ENCODE peak calls at places on chromosomes 7 and 10, in eight cellular contexts. B is tibial artery, P is GM23338, O is GM20000, A is astrocyte of the spinal cord, N is H9, C is GM12865, H is fibroblast of lung. W is an unnamed sample.

GRCh38 chr7:37000514-37000913 is 276.2 kb upstream of the AOAH start:
- DNase-seq in B (no peak), P (no peak), O (no peak), N (no peak), H (no peak), A (no peak), C (no peak), W (no peak)

GRCh38 chr7:35593896-35594295 is 101.0 kb downstream of the HERPUD2 start:
- DNase-seq in B (no peak), C (peak), P (peak), A (no peak), O (peak), H (no peak), N (peak), W (no peak)

GRCh38 chr7:106108988-106109387 is 3.1 kb downstream of the SYPL1 start:
- DNase-seq in P (no peak), H (no peak), B (no peak), C (peak), N (no peak), A (no peak), O (peak), W (no peak)

GRCh38 chr7:38070718-38071117 is 107.3 kb upstream of the STARD3NL start:
- DNase-seq in C (peak), O (no peak), A (peak), B (no peak), N (peak), P (peak), H (peak), W (no peak)

GRCh38 chr7:80481196-80481884 is 30.5 kb downstream of the GNAT3 start:
- DNase-seq in N (no peak), H (peak), O (no peak), C (no peak), B (no peak), A (no peak), P (peak), W (no peak)

GRCh38 chr10:6083523-6084475 is 5.0 kb upstream of the RBM17 start:
- DNase-seq in O (no peak), B (no peak), H (peak), N (no peak), P (no peak), C (no peak), A (no peak), W (no peak)

GRCh38 chr7:116122972-116123595 is 87.3 kb upstream of the TES start:
- DNase-seq in C (peak), A (peak), B (no peak), P (peak), H (peak), O (peak), N (no peak), W (no peak)

GRCh38 chr7:44897299-44897698 is 12.0 kb upstream of the PURB start:
- DNase-seq in N (no peak), A (no peak), C (no peak), B (no peak), P (no peak), H (no peak), O (no peak), W (no peak)

GRCh38 chr7:82411732-82412131 is 31.8 kb downstream of the CACNA2D1 start:
- DNase-seq in O (no peak), A (no peak), C (no peak), H (no peak), B (no peak), N (no peak), P (no peak), W (no peak)

GRCh38 chr7:77450054-77450453 is 33.9 kb upstream of the GSAP start:
- DNase-seq in A (no peak), P (no peak), C (no peak), B (no peak), O (no peak), N (no peak), H (peak), W (no peak)

GRCh38 chr7:139340808-139341057 is 404 bp upstream of the FMC1 start:
- DNase-seq in B (no peak), H (no peak), A (no peak), N (no peak), P (no peak), C (no peak), O (no peak), W (no peak)

GRCh38 chr7:155477469-155477868 is 19.5 kb downstream of the EN2 start:
- DNase-seq in B (no peak), P (no peak), C (peak), N (no peak), A (no peak), O (no peak), H (no peak), W (no peak)

GRCh38 chr10:19819419-19820033 is 3.3 kb downstream of the PLXDC2 start:
- DNase-seq in O (peak), A (peak), B (peak), N (no peak), H (peak), C (peak), P (peak), W (no peak)

GRCh38 chr7:80823066-80823465 is 95.8 kb downstream of the SEMA3C start:
- DNase-seq in P (no peak), B (no peak), N (no peak), H (no peak), A (no peak), C (no peak), O (no peak), W (no peak)

GRCh38 chr7:13032524-13032923 is 345.1 kb downstream of the ARL4A start:
- DNase-seq in C (no peak), N (peak), A (peak), O (no peak), H (no peak), B (no peak), P (peak), W (no peak)

GRCh38 chr10:34187201-34187600 is 627.9 kb downstream of the PARD3 start:
- DNase-seq in B (no peak), H (peak), N (no peak), A (peak), O (no peak), C (no peak), P (no peak), W (no peak)

GRCh38 chr7:55526770-55527169 is 45.5 kb downstream of the VOPP1 start:
- DNase-seq in O (peak), N (peak), P (peak), B (no peak), H (no peak), A (no peak), C (no peak), W (no peak)

GRCh38 chr10:131577786-131578471 is 266.4 kb upstream of the TCERG1L start:
- DNase-seq in A (no peak), N (no peak), P (no peak), B (no peak), H (no peak), C (no peak), O (no peak), W (peak)

GRCh38 chr7:19772858-19773337 is 519 bp downstream of the TMEM196 start:
- DNase-seq in A (peak), N (peak), P (peak), B (peak), O (peak), H (peak), C (no peak), W (no peak)

GRCh38 chr10:88332526-88333265 is 250.4 kb downstream of the RNLS start:
- DNase-seq in C (no peak), N (no peak), O (no peak), P (no peak), B (no peak), A (no peak), H (no peak), W (no peak)

GRCh38 chr10:114703377-114704125 is 45.5 kb upstream of the ABLIM1 start:
- DNase-seq in O (peak), P (peak), A (peak), B (no peak), C (peak), H (no peak), N (no peak), W (no peak)

GRCh38 chr7:141158562-141158961 is 84.7 kb downstream of the TMEM178B start:
- DNase-seq in A (peak), O (no peak), N (peak), H (peak), P (no peak), B (peak), C (peak), W (no peak)

GRCh38 chr10:42933454-42934340 is 143.2 kb upstream of the RET start:
- DNase-seq in H (peak), P (peak), B (no peak), A (peak), C (no peak), O (no peak), N (peak), W (peak)

GRCh38 chr7:80498481-80499349 is 13.1 kb downstream of the GNAT3 start:
- DNase-seq in H (peak), P (no peak), B (no peak), A (peak), N (no peak), C (no peak), O (no peak), W (no peak)

GRCh38 chr7:151993977-151994676 is 31.3 kb upstream of the GALNT11 start:
- DNase-seq in P (peak), N (peak), C (peak), O (no peak), A (no peak), B (no peak), H (peak), W (no peak)

GRCh38 chr10:36172054-36172531 is 530.0 kb upstream of the FZD8 start:
- DNase-seq in N (no peak), B (no peak), C (no peak), A (peak), P (no peak), O (no peak), H (peak), W (no peak)

GRCh38 chr7:135645296-135645904 is 16.9 kb upstream of the STMP1 start:
- DNase-seq in O (peak), P (peak), B (no peak), H (peak), N (no peak), A (peak), C (peak), W (no peak)

GRCh38 chr10:22682237-22683192 is 31.9 kb downstream of the PIP4K2A start:
- DNase-seq in O (no peak), A (peak), C (peak), P (no peak), B (no peak), H (peak), N (no peak), W (no peak)

GRCh38 chr10:56537984-56538383 is 176.9 kb upstream of the ZWINT start:
- DNase-seq in A (peak), H (peak), N (no peak), O (no peak), B (no peak), C (no peak), P (no peak), W (no peak)

GRCh38 chr7:112160130-112160770 is 45.9 kb downstream of the DOCK4 start:
- DNase-seq in A (peak), O (no peak), C (no peak), H (peak), N (no peak), B (no peak), P (no peak), W (no peak)

GRCh38 chr10:6228010-6228511 is 25.3 kb downstream of the PFKFB3 start:
- DNase-seq in N (no peak), A (peak), P (no peak), C (no peak), O (no peak), B (no peak), H (peak), W (no peak)

GRCh38 chr10:14749051-14749809 is 25.5 kb downstream of the FAM107B start:
- DNase-seq in H (no peak), N (no peak), P (no peak), C (peak), B (no peak), A (no peak), O (no peak), W (no peak)

GRCh38 chr7:119905495-119905894 is 367.5 kb upstream of the KCND2 start:
- DNase-seq in P (no peak), C (no peak), H (no peak), O (no peak), B (no peak), A (no peak), N (no peak), W (no peak)

GRCh38 chr10:77605466-77605865 is 32.1 kb downstream of the KCNMA1 start:
- DNase-seq in H (no peak), P (peak), B (no peak), O (no peak), A (no peak), N (peak), C (no peak), W (no peak)

GRCh38 chr7:128114806-128115205 is 83.6 kb upstream of the LRRC4 start:
- DNase-seq in C (no peak), H (no peak), B (no peak), N (no peak), A (no peak), O (no peak), P (no peak), W (no peak)

GRCh38 chr7:41624818-41625217 is 78.1 kb downstream of the INHBA start:
- DNase-seq in B (no peak), P (no peak), H (peak), O (no peak), N (no peak), A (peak), C (no peak), W (no peak)

GRCh38 chr7:19249281-19249680 is 104.1 kb upstream of the FERD3L start:
- DNase-seq in O (no peak), N (no peak), A (peak), B (no peak), P (peak), H (peak), C (no peak), W (no peak)

GRCh38 chr7:76354516-76354915 is 4.3 kb downstream of the YWHAG start:
- DNase-seq in A (no peak), H (no peak), O (no peak), P (no peak), B (no peak), C (no peak), N (no peak), W (no peak)
- TF ChIP-seq CTCF in A (no peak), H (no peak), O (no peak), P (no peak), B (no peak), C (no peak), N (no peak), W (no peak)

DNA sequence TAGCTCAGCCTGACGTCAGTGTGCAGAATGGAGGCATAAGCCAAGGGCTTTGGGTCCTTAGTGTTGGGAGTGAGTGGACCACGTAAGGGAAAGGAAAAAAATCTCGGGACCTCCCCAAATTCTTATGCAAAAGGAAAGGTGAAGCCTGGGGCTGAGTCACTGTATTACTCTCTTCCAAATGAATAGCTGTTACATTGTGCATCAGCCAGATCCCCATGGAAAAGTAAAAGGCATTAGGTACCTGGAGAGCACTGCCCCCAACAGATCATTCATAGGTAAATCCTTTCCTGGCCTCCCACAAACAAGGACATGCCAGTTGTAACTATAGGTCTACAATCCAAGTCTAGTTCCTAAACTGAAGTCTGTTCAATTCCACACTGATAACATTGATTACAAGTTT is 170.5 kb downstream of the C1GALT1 start:
- DNase-seq in C (no peak), O (no peak), N (peak), P (peak), B (no peak), A (no peak), H (no peak), W (no peak)
- TF ChIP-seq CTCF in C (no peak), O (no peak), N (peak), P (peak), B (no peak), A (no peak), H (no peak), W (no peak)

GRCh38 chr7:75961194-75961593 is 33.2 kb downstream of the TMEM120A start:
- DNase-seq in A (no peak), N (no peak), O (no peak), H (no peak), C (no peak), B (no peak), P (peak), W (no peak)
- TF ChIP-seq CTCF in A (peak), N (peak), O (no peak), H (no peak), C (no peak), B (no peak), P (peak), W (peak)

DNA sequence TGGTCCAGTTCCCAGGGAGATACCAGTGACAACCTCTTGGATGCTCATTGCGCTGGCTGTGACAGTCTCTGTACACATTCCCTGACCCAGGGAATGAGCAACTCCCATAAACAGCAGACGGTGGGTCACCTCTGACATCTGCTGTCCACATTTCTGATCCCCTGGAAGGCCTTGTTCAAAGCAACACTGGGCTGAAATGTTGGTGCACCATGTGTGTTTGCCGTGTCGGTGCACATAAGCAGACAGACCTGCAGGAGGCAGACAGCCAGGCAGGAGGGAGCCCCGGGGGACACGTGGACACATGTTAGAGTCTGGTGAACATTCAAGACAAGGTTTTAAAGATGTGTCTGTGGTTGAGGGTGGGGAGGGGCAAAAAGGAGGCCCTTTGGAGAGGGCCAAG is 254.9 kb downstream of the PLXNA4 start:
- DNase-seq in H (no peak), N (no peak), P (peak), B (no peak), O (no peak), A (peak), C (no peak), W (no peak)
- TF ChIP-seq CTCF in H (no peak), N (peak), P (no peak), B (no peak), O (no peak), A (peak), C (no peak), W (peak)

GRCh38 chr10:126520918-126521317 is 132.6 kb upstream of the ADAM12 start:
- DNase-seq in H (no peak), N (no peak), O (no peak), P (no peak), C (no peak), B (no peak), A (no peak), W (no peak)
- TF ChIP-seq CTCF in H (peak), N (peak), O (no peak), P (peak), C (no peak), B (no peak), A (peak), W (no peak)

GRCh38 chr7:2558620-2559282 is at the start of gene IQCE:
- DNase-seq in C (peak), H (peak), O (peak), B (peak), A (peak), P (peak), N (peak), W (peak)

GRCh38 chr7:2554654-2555053 is 670 bp downstream of the BRAT1 start:
- DNase-seq in C (peak), N (no peak), P (no peak), O (peak), H (no peak), A (no peak), B (no peak), W (no peak)

GRCh38 chr7:2553831-2554581 is 1.3 kb downstream of the BRAT1 start:
- DNase-seq in H (no peak), O (no peak), N (no peak), A (no peak), C (no peak), P (no peak), B (no peak), W (no peak)

GRCh38 chr7:2553108-2553507 is 2.2 kb downstream of the BRAT1 start:
- DNase-seq in A (no peak), H (no peak), N (no peak), P (no peak), O (no peak), B (no peak), C (no peak), W (no peak)

GRCh38 chr7:2555121-2556052 is at the start of gene BRAT1:
- DNase-seq in N (peak), A (peak), H (peak), C (peak), P (peak), B (peak), O (peak), W (peak)
- TF ChIP-seq CTCF in N (peak), A (peak), H (peak), C (peak), P (peak), B (peak), O (peak), W (peak)

W was measured in type B pancreatic cell.